ENCODE peak calls at places on chromosomes 3 and 15, in five cellular contexts. N, K, I, C and L are unnamed samples.

GRCh38 chr3:15405448-15406050 is 21.8 kb downstream of the METTL6 start:
- DNase-seq in K (no peak), N (peak; percentile 32), I (peak; percentile 71), C (peak; percentile 71), L (peak; percentile 40)

GRCh38 chr3:123153124-123153523 is 48.6 kb upstream of the SEC22A start:
- DNase-seq in K (no peak), N (no peak), C (no peak), I (no peak), L (no peak)

GRCh38 chr3:178169421-178169820 is 366.8 kb upstream of the KCNMB2 start:
- DNase-seq in I (no peak), N (no peak), C (no peak), K (no peak), L (no peak)

GRCh38 chr3:4343258-4343657 is 40.1 kb downstream of the SETMAR start:
- DNase-seq in N (no peak), K (no peak), I (no peak), C (peak; percentile 67), L (no peak)

GRCh38 chr3:179688847-179689246 is 36.0 kb downstream of the USP13 start:
- DNase-seq in K (no peak), C (peak; percentile 58), I (no peak), N (no peak), L (no peak)

GRCh38 chr3:146334151-146334550 is 83.2 kb upstream of the PLSCR4 start:
- DNase-seq in I (peak; percentile 46), K (peak; percentile 28), N (peak; percentile 55), C (peak; percentile 15), L (peak; percentile 42)

GRCh38 chr3:185823280-185824044 is 1.4 kb downstream of the IGF2BP2 start:
- DNase-seq in C (peak; percentile 41), K (peak; percentile 36), N (peak; percentile 35), I (peak; percentile 51), L (no peak)

GRCh38 chr3:71972031-71972430 is 187.1 kb upstream of the PROK2 start:
- DNase-seq in N (no peak), K (no peak), C (no peak), I (no peak), L (no peak)

GRCh38 chr3:123559040-123559861 is 25.6 kb downstream of the HACD2 start:
- DNase-seq in K (no peak), N (no peak), C (peak; percentile 64), I (peak; percentile 53), L (peak; percentile 40)

GRCh38 chr15:98442379-98442833 is 205.9 kb upstream of the IGF1R start:
- DNase-seq in K (no peak), N (peak; percentile 71), I (peak; percentile 71), C (peak; percentile 82), L (peak; percentile 86)

GRCh38 chr15:70421197-70421482 is 323.4 kb upstream of the TLE3 start:
- DNase-seq in N (no peak), K (no peak), C (no peak), I (no peak), L (no peak)

GRCh38 chr3:174413057-174413912 is 445.8 kb upstream of the NAALADL2 start:
- DNase-seq in K (no peak), I (no peak), N (no peak), C (no peak), L (no peak)

GRCh38 chr3:56408761-56409196 is 59.5 kb downstream of the ERC2 start:
- DNase-seq in N (no peak), C (no peak), I (no peak), K (no peak), L (no peak)

GRCh38 chr15:79898369-79898768 is 1.6 kb upstream of the MTHFS start:
- DNase-seq in C (no peak), N (no peak), K (no peak), I (no peak), L (no peak)

GRCh38 chr3:61575893-61576292 is 14.5 kb downstream of the PTPRG start:
- DNase-seq in N (no peak), K (no peak), C (no peak), I (no peak), L (no peak)

GRCh38 chr3:20099020-20099539 is 58.8 kb downstream of the KAT2B start:
- DNase-seq in I (no peak), K (no peak), N (no peak), C (no peak), L (no peak)

GRCh38 chr3:69203631-69204314 is 81.4 kb upstream of the LMOD3 start:
- DNase-seq in C (no peak), I (no peak), K (no peak), N (no peak), L (no peak)

GRCh38 chr3:125148836-125149235 is 63.7 kb downstream of the SLC12A8 start:
- DNase-seq in C (peak; percentile 33), K (peak; percentile 62), N (no peak), I (no peak), L (no peak)

GRCh38 chr3:31960793-31961431 is 20.1 kb downstream of the OSBPL10 start:
- DNase-seq in K (no peak), C (peak; percentile 65), I (no peak), N (no peak), L (no peak)

GRCh38 chr15:68808770-68809169 is 11.9 kb downstream of the ANP32A start:
- DNase-seq in C (no peak), K (no peak), I (no peak), N (no peak), L (no peak)

GRCh38 chr15:68812596-68813548 is 7.8 kb downstream of the ANP32A start:
- DNase-seq in I (no peak), N (no peak), K (no peak), C (no peak), L (no peak)

GRCh38 chr15:68814596-68814995 is 6.1 kb downstream of the ANP32A start:
- DNase-seq in N (no peak), C (no peak), K (no peak), I (no peak), L (no peak)

GRCh38 chr15:68809517-68809916 is 11.2 kb downstream of the ANP32A start:
- DNase-seq in I (no peak), N (no peak), K (no peak), C (no peak), L (no peak)

DNA sequence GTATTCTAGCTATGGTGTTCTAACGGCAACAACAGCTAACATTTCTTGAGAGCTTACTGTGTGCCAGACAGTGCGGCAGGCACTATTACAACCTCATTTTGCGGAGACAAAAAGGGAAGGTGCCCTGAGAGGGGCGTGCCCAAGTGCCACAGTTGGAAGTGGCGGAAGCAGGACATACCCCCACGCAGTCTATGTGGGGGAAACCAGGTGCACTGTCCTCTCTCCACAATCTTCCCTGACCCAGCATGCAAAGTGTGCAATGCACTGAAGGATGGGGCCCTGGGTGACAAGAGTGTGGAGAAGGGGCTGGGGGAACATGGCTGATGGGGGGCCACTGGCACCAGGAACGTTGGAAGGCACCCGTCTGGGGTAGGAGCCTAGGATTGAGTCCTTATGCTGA is 8.6 kb downstream of the ANP32A start:
- DNase-seq in C (no peak), N (no peak), K (no peak), I (no peak), L (no peak)
- H3K27ac ChIP-seq in C (no peak overlapping the region), N (no peak overlapping the region), K (no peak overlapping the region), I (no peak overlapping the region), L (no peak overlapping the region)

DNA sequence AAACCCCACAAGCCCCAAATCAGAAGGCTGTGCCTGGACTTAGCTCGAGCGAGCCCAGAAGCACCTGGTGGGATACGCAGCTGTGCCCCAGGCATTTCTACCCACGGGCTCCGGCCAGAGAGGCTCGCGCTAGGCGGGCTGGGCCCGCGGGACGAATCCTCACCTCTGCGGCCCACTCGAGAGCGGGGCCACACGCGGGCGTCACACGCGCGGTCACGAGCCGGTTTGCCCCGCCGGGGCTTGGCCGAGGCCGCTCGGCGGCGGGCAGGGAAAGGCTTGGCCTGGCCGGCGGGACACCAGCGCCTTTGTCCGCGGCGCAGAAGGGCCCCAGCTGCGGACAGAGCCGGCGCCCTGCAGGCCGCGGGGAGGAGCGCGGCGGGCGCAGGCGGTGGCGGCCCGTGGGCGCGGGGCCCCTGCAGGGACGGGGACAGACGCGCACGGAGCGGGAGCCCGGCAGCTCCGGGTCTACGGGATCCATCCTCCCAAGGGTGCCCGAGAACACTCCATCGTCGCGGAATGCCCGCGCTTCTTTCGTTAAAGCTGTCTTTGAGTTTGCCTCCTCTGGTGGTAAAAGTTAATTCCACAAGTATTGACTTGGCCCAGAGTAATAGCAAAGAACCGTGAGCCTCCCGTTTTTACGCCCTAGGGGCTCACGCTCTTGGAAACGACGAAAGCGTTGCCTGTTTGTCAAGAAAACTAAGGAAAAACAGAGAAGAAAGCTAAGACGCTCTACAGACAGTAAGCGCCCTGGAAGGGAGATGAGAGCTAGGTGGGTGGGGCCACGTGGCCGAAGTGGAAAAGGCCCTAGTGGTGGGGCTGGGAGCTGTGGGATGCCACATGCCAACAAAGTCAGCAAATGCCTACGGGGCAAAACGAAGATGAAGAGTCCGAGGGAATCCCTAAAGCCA is 26.4 kb downstream of the TYRO3 start:
- DNase-seq in N (peak; percentile 66), C (peak; percentile 44), I (peak; percentile 73), K (peak; percentile 27), L (peak; percentile 37)
- TF ChIP-seq CTCF in N (peak; percentile 54), C (no peak), I (peak; percentile 62), K (peak; percentile 39), L (peak; percentile 72)

GRCh38 chr3:132637590-132637989 is 22.0 kb downstream of the ACAD11 start:
- DNase-seq in N (no peak), K (no peak), I (peak; percentile 45), C (peak; percentile 49), L (no peak)

GRCh38 chr3:132642539-132642847 is 17.1 kb downstream of the ACAD11 start:
- DNase-seq in C (no peak), N (no peak), K (no peak), I (no peak), L (no peak)

GRCh38 chr3:132641837-132642538 is 17.6 kb downstream of the ACAD11 start:
- DNase-seq in K (no peak), C (peak; percentile 67), I (peak; percentile 72), N (no peak), L (no peak)

GRCh38 chr3:132635052-132635451 is 24.6 kb downstream of the ACAD11 start:
- DNase-seq in N (no peak), I (no peak), K (no peak), C (no peak), L (no peak)

DNA sequence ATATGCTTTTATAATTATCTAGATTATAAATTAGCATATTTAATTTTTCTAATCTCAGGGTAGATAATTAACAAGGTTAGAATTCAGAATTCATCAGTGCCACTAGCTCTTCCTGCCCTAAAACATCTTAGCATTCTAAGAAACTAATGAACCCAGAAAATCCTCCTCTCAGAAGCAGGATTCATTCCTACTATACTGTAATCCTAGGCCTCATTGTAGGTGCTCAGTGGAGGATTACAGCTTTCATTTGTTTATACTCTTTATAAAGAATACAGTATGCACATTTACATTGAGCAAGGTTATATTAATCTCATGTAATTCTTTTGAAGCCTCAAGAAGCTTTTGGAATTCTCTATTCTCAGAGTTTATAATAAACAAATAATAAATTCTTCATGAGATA is 20.9 kb downstream of the ACAD11 start:
- DNase-seq in K (no peak), C (no peak), N (no peak), I (no peak), L (no peak)
- H3K36me3 ChIP-seq in K (no peaks in the 10 kb centered on the region), C (peaks cover 3% of the 10 kb centered on the region), N (no peaks in the 10 kb centered on the region), I (peaks cover 2% of the 10 kb centered on the region), L (no peaks in the 10 kb centered on the region)

DNA sequence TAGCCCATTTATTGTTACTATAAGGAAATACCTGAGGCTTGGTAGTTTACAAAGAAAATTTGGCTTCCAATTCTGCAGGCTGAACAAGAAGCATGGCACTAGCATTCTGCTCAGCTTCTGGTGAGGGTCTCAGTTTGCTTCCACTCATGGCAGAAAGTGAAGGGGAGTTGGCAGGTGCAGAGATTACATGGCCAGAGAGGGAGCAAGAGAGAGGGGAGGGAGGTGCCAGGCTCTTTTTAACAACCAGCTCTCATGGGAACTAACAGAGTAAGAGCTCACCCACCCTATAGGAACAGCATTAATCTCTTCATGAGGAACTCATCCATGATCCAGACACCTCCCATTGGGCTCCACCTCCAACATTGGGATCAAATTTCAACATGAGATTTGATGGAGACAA is 437.9 kb downstream of the CHL1 start:
- DNase-seq in K (no peak), C (no peak), I (no peak), N (no peak), L (no peak)
- H3K27ac ChIP-seq in K (no peak overlapping the region), C (no peak overlapping the region), I (no peak overlapping the region), N (no peak overlapping the region), L (no peak overlapping the region)